ENCODE peak calls at places on chromosomes 2 and 18, in ten cellular contexts. D is cardiac muscle cell; A is heart left ventricle; W is A549; F is CD8-positive, alpha-beta T cell; S is psoas muscle; Z is spleen; O is left ventricle myocardium inferior; E is SK-N-SH; P is sigmoid colon. Y is an unnamed sample. For H3K4me1, the result is how much of the 10 kb centered on the place peaks cover.

GRCh38 chr18:31325051-31325450 is 7.1 kb downstream of the DSG1 start:
- DNase-seq in A (no peak), O (no peak), F (no peak), W (peak), Z (no peak), D (peak), P (no peak), E (no peak), S (no peak), Y (no peak)

GRCh38 chr18:25832008-25832604 is 258.3 kb downstream of the SS18 start:
- DNase-seq in S (peak), Z (no peak), E (peak), W (peak), P (no peak), F (no peak), O (peak), D (peak), A (peak), Y (peak)

GRCh38 chr18:12531747-12532146 is 124.0 kb downstream of the PRELID3A start:
- DNase-seq in F (no peak), A (no peak), E (no peak), D (no peak), S (no peak), P (no peak), Z (no peak), W (no peak), O (no peak), Y (no peak)

GRCh38 chr18:34098109-34098508 is 126.6 kb downstream of the NOL4 start:
- DNase-seq in Z (no peak), S (no peak), W (no peak), P (no peak), O (no peak), F (no peak), A (no peak), E (no peak), D (no peak), Y (no peak)

GRCh38 chr2:217808326-217808725 is 194.5 kb downstream of the TNS1 start:
- DNase-seq in O (no peak), W (no peak), P (no peak), D (no peak), A (no peak), S (no peak), E (no peak), F (no peak), Z (no peak), Y (no peak)

GRCh38 chr2:177165731-177166711 is 46.6 kb upstream of the HNRNPA3 start:
- DNase-seq in S (no peak), F (no peak), Z (no peak), E (no peak), P (no peak), D (peak), O (no peak), W (peak), A (no peak), Y (no peak)

GRCh38 chr2:71611781-71612545 is 158.6 kb downstream of the DYSF start:
- DNase-seq in S (peak), E (no peak), A (no peak), O (no peak), Z (no peak), D (no peak), W (no peak), F (no peak), P (peak), Y (no peak)

GRCh38 chr2:137969418-137969765 is 5.1 kb downstream of the HNMT start:
- DNase-seq in A (no peak), E (no peak), D (peak), P (no peak), O (no peak), F (no peak), Z (no peak), W (peak), S (no peak), Y (no peak)

GRCh38 chr2:69489793-69490192 is 52.6 kb upstream of the NFU1 start:
- DNase-seq in F (no peak), S (no peak), P (no peak), W (no peak), A (no peak), Z (no peak), O (no peak), E (no peak), D (no peak), Y (no peak)

GRCh38 chr2:100731535-100731981 is 88.4 kb upstream of the NPAS2 start:
- DNase-seq in D (peak), P (no peak), W (peak), S (no peak), E (no peak), O (no peak), Z (no peak), F (no peak), A (no peak), Y (no peak)

GRCh38 chr2:138877421-138877820 is 97.2 kb upstream of the NXPH2 start:
- DNase-seq in W (no peak), S (no peak), D (no peak), F (no peak), A (no peak), E (no peak), O (no peak), Z (no peak), P (no peak), Y (no peak)

GRCh38 chr2:239382384-239382880 is 18.4 kb downstream of the HDAC4 start:
- DNase-seq in D (no peak), F (no peak), W (no peak), Z (peak), S (no peak), E (no peak), A (peak), P (peak), O (no peak), Y (no peak)

GRCh38 chr2:24508878-24509277 is 17.8 kb downstream of the NCOA1 start:
- DNase-seq in S (no peak), E (no peak), D (peak), Z (no peak), W (no peak), A (no peak), P (no peak), F (no peak), O (no peak), Y (no peak)

GRCh38 chr2:14944562-14945346 is 312.2 kb downstream of the LRATD1 start:
- DNase-seq in O (no peak), F (no peak), W (peak), D (no peak), S (no peak), Z (no peak), E (peak), A (no peak), P (no peak), Y (no peak)

GRCh38 chr18:7726522-7726921 is 159.4 kb downstream of the PTPRM start:
- DNase-seq in Z (no peak), D (no peak), F (no peak), E (no peak), W (no peak), A (no peak), O (no peak), P (no peak), S (no peak), Y (no peak)

GRCh38 chr2:241128266-241128665 is 21.0 kb downstream of the PASK start:
- DNase-seq in E (no peak), S (no peak), Z (no peak), W (no peak), A (no peak), P (peak), D (no peak), O (no peak), F (no peak), Y (no peak)

GRCh38 chr2:32938934-32939333 is 7.8 kb upstream of the LTBP1 start:
- DNase-seq in S (no peak), O (no peak), F (no peak), E (no peak), W (no peak), D (no peak), A (no peak), P (no peak), Z (no peak), Y (no peak)

GRCh38 chr2:158458617-158458920 is 1.8 kb downstream of the PKP4 start:
- DNase-seq in P (no peak), W (no peak), D (peak), F (no peak), A (no peak), S (no peak), Z (no peak), O (no peak), E (peak), Y (no peak)

GRCh38 chr2:158459161-158460003 is 2.6 kb downstream of the PKP4 start:
- DNase-seq in E (no peak), P (no peak), O (no peak), Z (no peak), D (peak), F (no peak), W (peak), S (no peak), A (no peak), Y (no peak)

GRCh38 chr2:158456309-158457066 is at the start of the genes CCDC148 and PKP4:
- DNase-seq in Z (peak), D (peak), S (peak), P (peak), O (peak), F (peak), W (peak), A (peak), E (peak), Y (peak)

GRCh38 chr2:158457092-158457825 is 507 bp downstream of the PKP4 start:
- DNase-seq in P (peak), Z (peak), E (peak), A (peak), F (peak), W (peak), S (peak), O (peak), D (peak), Y (peak)

GRCh38 chr2:158457826-158458616 is 1.3 kb downstream of the PKP4 start:
- DNase-seq in Z (no peak), P (peak), W (peak), O (peak), E (peak), D (peak), S (no peak), A (peak), F (peak), Y (peak)
- TF ChIP-seq CTCF in Z (peak), P (peak), W (no peak), O (peak), E (peak), D (peak), S (peak), A (peak), F (peak), Y (peak)

DNA sequence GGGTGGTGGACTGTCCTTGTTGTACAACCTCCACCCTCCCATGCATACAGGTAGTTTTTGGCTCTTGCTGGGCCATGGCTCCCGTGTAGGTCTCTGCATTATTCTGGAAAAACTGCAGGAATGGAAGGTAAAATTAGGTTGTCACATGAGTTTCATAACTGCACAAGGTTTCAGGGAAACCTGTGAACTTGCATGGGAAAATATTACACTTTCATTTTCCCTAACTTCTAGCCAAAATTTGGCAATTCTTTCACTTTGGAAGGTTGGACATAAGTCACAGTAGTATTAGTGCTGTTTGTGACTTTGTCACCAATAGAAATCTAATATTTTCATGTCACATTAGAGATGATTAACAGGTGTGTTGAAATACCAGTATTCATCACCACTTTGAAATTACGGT is 118.1 kb upstream of the MGAT5 start:
- DNase-seq in Z (no peak), O (no peak), P (no peak), D (no peak), W (no peak), A (no peak), E (no peak), S (no peak), F (no peak), Y (no peak)
- H3K4me1 ChIP-seq in Z (half or more), O (half or more), P (under half), D (half or more), W (under half), A (half or more), E (under half), S (under half), F (under half), Y (under half)

DNA sequence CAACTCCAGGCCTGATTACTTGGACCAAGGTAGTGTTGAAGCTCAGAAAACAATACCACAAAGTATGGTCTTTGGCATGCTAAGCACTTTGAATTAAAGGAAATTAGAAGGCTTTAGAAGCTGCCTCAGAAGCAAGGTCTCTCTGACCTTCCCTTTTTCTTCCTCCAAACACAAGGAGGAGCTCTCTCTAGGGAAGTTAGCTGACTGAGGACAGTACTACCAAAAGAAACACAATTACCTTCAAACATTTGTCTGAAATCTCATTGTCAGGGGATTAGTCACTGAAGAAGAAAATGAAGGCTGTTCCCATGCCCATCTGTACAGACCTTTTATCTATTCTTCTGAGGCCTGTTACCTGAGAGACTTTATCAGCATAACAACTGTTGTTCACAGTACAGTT is 279.3 kb downstream of the CDH20 start:
- DNase-seq in S (no peak), P (no peak), O (no peak), Z (no peak), E (no peak), A (no peak), F (no peak), W (no peak), D (no peak), Y (no peak)
- TF ChIP-seq CTCF in S (no peak), P (no peak), O (peak), Z (no peak), E (peak), A (peak), F (no peak), W (no peak), D (peak), Y (no peak)

DNA sequence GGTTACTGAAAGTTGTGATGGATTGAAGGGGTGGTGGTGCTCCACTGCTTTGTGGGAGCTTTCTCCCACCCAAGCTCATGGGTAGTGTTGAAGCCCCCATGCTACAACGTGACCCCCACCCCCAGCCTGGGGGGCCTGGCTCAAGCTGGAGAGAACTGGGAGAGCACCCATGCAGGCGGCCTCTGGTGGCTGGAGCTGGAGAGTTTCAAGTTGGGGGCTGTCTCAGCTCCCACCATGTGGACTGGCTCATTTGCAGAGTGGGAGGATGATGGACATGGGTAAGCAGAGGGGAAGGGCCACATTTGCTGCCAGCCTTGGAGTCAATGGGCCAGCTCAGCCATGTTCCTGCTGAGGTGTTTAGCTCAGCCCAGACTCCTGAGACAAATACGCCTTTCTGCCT is 62.8 kb downstream of the INPP4A start:
- DNase-seq in D (no peak), S (no peak), F (no peak), E (no peak), P (no peak), O (no peak), A (no peak), W (no peak), Z (peak), Y (no peak)
- H3K4me1 ChIP-seq in D (under half), S (under half), F (half or more), E (under half), P (half or more), O (half or more), A (under half), W (under half), Z (half or more), Y (under half)

DNA sequence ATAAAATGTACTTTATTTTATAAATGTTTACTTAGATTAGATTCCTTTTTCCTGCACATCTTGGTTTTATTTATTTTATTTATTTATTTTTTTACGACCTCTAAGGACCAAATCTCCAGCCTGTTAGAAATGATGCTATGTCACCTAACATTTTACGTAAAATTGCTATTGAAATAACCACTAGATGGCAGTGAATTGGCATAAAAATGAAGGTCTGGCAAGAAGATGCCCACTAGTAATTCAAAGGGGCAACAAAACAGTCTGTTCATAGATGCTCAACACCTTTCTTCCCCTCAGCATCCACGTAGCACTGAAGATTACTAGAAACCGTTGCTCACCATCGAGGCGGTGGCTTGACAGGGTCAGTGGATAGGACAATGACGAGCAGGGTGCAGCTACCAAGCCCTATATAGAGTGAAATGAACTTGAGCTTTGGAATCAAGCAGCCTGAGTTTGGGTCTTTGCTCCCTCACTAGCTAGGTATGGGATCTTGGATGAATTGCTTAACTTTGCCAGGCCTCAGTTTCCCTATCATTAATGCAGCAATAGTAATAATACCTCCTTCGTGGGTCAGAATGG is 128.7 kb upstream of the L3MBTL4 start:
- DNase-seq in P (no peak), E (peak), D (peak), W (peak), A (no peak), O (no peak), F (no peak), Z (no peak), S (no peak), Y (no peak)
- TF ChIP-seq CTCF in P (peak), E (peak), D (peak), W (peak), A (peak), O (peak), F (no peak), Z (peak), S (peak), Y (peak)

Y was measured in ovary.